ENCODE peak calls at places on chromosomes 13 and 19, in nine cellular contexts. S, I, T, A, Z, J, X, V and F are unnamed samples. For H3K36me3, the result is how much of the 10 kb centered on the place peaks cover.

GRCh38 chr19:39299404-39299803 is 3.2 kb downstream of the IFNL1 start:
- DNase-seq in S (no peak), I (peak), T (no peak), A (no peak), Z (no peak), J (no peak), X (no peak), V (no peak), F (no peak)

GRCh38 chr13:33299626-33300025 is 14.1 kb upstream of the STARD13 start:
- DNase-seq in S (no peak), I (no peak), T (no peak), A (no peak), Z (no peak), J (no peak), X (no peak), V (no peak), F (no peak)

GRCh38 chr19:18156841-18157464 is 4.0 kb downstream of the PIK3R2 start:
- DNase-seq in S (peak), I (no peak), T (peak), A (peak), Z (peak), J (no peak), X (no peak), V (peak), F (peak)

GRCh38 chr19:37990362-37990761 is 83.4 kb downstream of the SIPA1L3 start:
- DNase-seq in S (no peak), I (no peak), T (no peak), A (no peak), Z (no peak), J (no peak), X (no peak), V (peak), F (peak)

GRCh38 chr19:19372656-19373416 is 32.6 kb upstream of the GATAD2A start:
- DNase-seq in S (peak), I (peak), T (peak), A (no peak), Z (peak), J (no peak), X (no peak), V (peak), F (no peak)

GRCh38 chr19:39426170-39426569 is 9.6 kb downstream of the RPS16 start:
- DNase-seq in S (no peak), I (no peak), T (no peak), A (no peak), Z (no peak), J (no peak), X (no peak), V (no peak), F (no peak)

GRCh38 chr19:6489278-6490061 is 7.9 kb upstream of the DENND1C start:
- DNase-seq in S (no peak), I (peak), T (no peak), A (no peak), Z (no peak), J (no peak), X (no peak), V (no peak), F (no peak)

GRCh38 chr13:30872685-30873443 is 33.2 kb upstream of the MEDAG start:
- DNase-seq in S (peak), I (no peak), T (no peak), A (peak), Z (peak), J (peak), X (peak), V (no peak), F (peak)

GRCh38 chr19:12791345-12792047 is at the start of gene JUNB:
- DNase-seq in S (peak), I (peak), T (peak), A (peak), Z (peak), J (peak), X (no peak), V (peak), F (peak)

GRCh38 chr13:59982631-59983382 is 180.9 kb downstream of the DIAPH3 start:
- DNase-seq in S (peak), I (no peak), T (no peak), A (peak), Z (peak), J (no peak), X (no peak), V (no peak), F (no peak)

GRCh38 chr13:43266953-43267615 is 243.7 kb downstream of the DNAJC15 start:
- DNase-seq in S (no peak), I (no peak), T (no peak), A (no peak), Z (no peak), J (peak), X (peak), V (no peak), F (no peak)

GRCh38 chr13:113788413-113789135 is 29.5 kb downstream of the TMEM255B start:
- DNase-seq in S (no peak), I (no peak), T (no peak), A (no peak), Z (no peak), J (no peak), X (no peak), V (no peak), F (no peak)

GRCh38 chr13:113863511-113864302 is at the start of gene GAS6:
- DNase-seq in S (no peak), I (peak), T (no peak), A (no peak), Z (peak), J (peak), X (peak), V (peak), F (peak)

GRCh38 chr19:36213793-36214387 is 575 bp downstream of the ZNF565 start:
- DNase-seq in S (peak), I (no peak), T (no peak), A (peak), Z (peak), J (no peak), X (peak), V (peak), F (no peak)

GRCh38 chr19:10517361-10517759 is at the start of gene S1PR5:
- DNase-seq in S (no peak), I (no peak), T (no peak), A (no peak), Z (no peak), J (peak), X (no peak), V (no peak), F (no peak)

GRCh38 chr13:107743523-107743922 is 471.8 kb downstream of the LIG4 start:
- DNase-seq in S (peak), I (no peak), T (no peak), A (no peak), Z (no peak), J (no peak), X (no peak), V (peak), F (no peak)

GRCh38 chr19:56155124-56155687 is 14.1 kb downstream of the ZNF444 start:
- DNase-seq in S (no peak), I (no peak), T (no peak), A (no peak), Z (no peak), J (peak), X (no peak), V (no peak), F (no peak)

GRCh38 chr19:16714702-16715294 is 4.8 kb upstream of the NWD1 start:
- DNase-seq in S (peak), I (no peak), T (peak), A (peak), Z (peak), J (peak), X (peak), V (peak), F (peak)

GRCh38 chr13:47216176-47216822 is 319.4 kb upstream of the HTR2A start:
- DNase-seq in S (peak), I (peak), T (no peak), A (peak), Z (no peak), J (no peak), X (no peak), V (peak), F (peak)

GRCh38 chr13:99150575-99151370 is 49.9 kb upstream of the UBAC2 start:
- DNase-seq in S (peak), I (no peak), T (no peak), A (peak), Z (peak), J (no peak), X (no peak), V (peak), F (peak)

GRCh38 chr19:15544970-15545369 is 36.6 kb downstream of the CYP4F22 start:
- DNase-seq in S (no peak), I (no peak), T (no peak), A (no peak), Z (no peak), J (no peak), X (no peak), V (no peak), F (no peak)

GRCh38 chr19:16168465-16169081 is 4.8 kb downstream of the CIB3 start:
- DNase-seq in S (peak), I (no peak), T (no peak), A (peak), Z (no peak), J (no peak), X (no peak), V (peak), F (peak)

GRCh38 chr13:106187092-106187491 is 348.4 kb downstream of the EFNB2 start:
- DNase-seq in S (no peak), I (no peak), T (no peak), A (peak), Z (no peak), J (no peak), X (no peak), V (no peak), F (no peak)

GRCh38 chr13:75762066-75762937 is 126.2 kb downstream of the LMO7 start:
- DNase-seq in S (peak), I (peak), T (no peak), A (no peak), Z (peak), J (no peak), X (no peak), V (peak), F (peak)

GRCh38 chr13:110676057-110676510 is 29.8 kb downstream of the CARS2 start:
- DNase-seq in S (no peak), I (peak), T (no peak), A (no peak), Z (no peak), J (no peak), X (no peak), V (no peak), F (no peak)
- H2AFZ ChIP-seq in S (no peak), I (peak), T (no peak), A (no peak), Z (no peak), J (no peak), X (no peak), V (no peak), F (no peak)

DNA sequence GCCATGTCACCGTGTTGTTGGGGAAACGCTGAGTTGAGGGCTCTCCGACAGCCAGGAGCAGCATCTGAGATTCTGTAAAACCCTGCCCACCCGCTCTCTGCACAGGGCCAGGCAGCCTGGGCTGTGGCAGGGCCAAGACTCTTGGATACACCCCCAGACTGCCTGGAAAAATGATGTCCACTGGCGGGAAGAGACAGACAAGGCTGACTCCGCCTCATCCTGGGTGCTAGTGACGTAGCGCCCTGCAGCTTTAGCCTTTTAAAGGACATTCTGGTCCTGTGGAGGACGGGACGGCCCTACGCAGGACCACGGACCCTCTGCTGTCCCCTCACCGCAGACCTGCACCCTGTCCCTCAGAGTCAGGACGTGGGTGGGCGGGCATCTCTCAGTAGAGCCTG is 20.7 kb upstream of the LILRA2 start:
- DNase-seq in S (no peak), I (no peak), T (no peak), A (no peak), Z (no peak), J (no peak), X (no peak), V (no peak), F (no peak)
- H3K36me3 ChIP-seq in S (under half), I (under half), T (under half), A (under half), Z (under half), J (under half), X (under half), V (under half), F (under half)

GRCh38 chr19:57947419-57948134 is at the start of gene ZNF256:
- DNase-seq in S (peak), I (no peak), T (no peak), A (peak), Z (peak), J (peak), X (peak), V (peak), F (peak)
- H3K27ac ChIP-seq in S (peak), I (no peak), T (no peak), A (peak), Z (peak), J (no peak), X (no peak), V (no peak), F (peak)

DNA sequence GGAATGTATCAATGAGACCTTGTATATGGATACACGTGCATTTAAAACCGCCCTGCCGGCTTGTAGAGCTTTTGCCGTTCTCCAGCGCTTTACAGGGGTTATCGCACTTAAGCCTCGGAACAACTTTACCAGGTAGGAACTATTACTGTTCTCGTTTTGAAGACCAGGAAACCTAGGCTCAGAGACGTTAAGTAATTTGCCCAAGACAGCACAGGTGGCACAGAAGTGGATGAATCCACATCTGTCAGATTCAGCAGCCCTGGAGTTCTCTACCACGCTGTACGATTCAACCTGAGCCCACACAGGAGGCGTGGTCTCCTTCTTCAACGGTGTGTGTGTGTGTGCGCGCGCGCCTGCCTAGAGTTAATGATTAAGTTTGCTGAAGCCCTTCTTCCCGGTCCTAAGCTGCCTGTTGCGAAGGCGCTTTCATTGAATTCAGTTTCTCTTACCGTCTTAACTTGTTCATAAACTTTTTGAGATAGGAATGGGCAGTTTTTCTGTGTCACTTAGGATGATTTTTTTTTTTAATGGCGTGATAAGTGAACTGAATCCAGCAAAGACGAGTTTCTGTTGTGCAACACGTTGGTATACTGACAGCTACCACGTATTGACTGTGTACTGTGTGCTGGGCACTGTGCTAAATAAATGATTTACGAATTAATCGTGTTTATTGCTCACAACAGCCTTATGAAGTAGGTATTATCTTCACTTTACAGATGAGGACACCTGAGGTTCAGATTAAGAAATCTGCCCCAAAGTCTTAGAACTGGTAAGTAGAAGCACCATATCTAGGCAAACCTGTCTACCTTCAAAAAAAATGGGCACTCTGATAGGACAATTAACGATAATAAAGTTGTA is 67.4 kb downstream of the KCNRG start:
- DNase-seq in S (peak), I (peak), T (peak), A (peak), Z (peak), J (peak), X (peak), V (peak), F (peak)
- H2AFZ ChIP-seq in S (peak), I (peak), T (peak), A (peak), Z (peak), J (peak), X (peak), V (peak), F (peak)

GRCh38 chr19:34224996-34225658 is 29.2 kb upstream of the GARRE1 start:
- DNase-seq in S (peak), I (no peak), T (no peak), A (peak), Z (peak), J (no peak), X (no peak), V (peak), F (peak)
- H3K36me3 ChIP-seq in S (half or more), I (under half), T (half or more), A (half or more), Z (under half), J (under half), X (half or more), V (half or more), F (under half)

GRCh38 chr13:111422352-111422751 is 101.9 kb downstream of the TEX29 start:
- DNase-seq in S (no peak), I (no peak), T (no peak), A (no peak), Z (no peak), J (no peak), X (no peak), V (no peak), F (no peak)
- H3K27ac ChIP-seq in S (no peak), I (no peak), T (no peak), A (no peak), Z (no peak), J (no peak), X (no peak), V (no peak), F (no peak)

DNA sequence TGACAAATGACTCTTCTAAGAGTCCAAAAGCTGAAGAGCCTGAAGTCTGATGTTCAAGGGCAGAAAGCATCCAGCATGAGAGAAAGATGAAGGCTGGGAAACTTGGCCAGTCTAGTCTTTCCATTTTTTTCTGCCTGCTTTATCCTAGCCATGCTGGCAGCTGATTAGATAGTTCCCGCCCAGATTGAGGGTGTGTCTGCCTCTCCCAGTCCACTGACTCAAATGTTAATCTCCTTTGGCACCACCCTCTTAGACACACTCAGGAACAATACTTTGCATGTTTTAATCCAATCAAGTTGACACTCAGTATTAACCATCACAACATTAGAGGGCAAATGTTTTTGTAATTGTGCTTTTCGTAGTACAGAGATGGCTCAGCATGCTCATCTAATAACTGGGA is 267.5 kb upstream of the KLHL1 start:
- DNase-seq in S (no peak), I (no peak), T (no peak), A (no peak), Z (no peak), J (peak), X (no peak), V (no peak), F (no peak)
- H2AFZ ChIP-seq in S (no peak), I (no peak), T (no peak), A (no peak), Z (no peak), J (no peak), X (peak), V (no peak), F (no peak)

GRCh38 chr19:49795615-49796014 is 17.5 kb downstream of the FUZ start:
- DNase-seq in S (no peak), I (no peak), T (no peak), A (no peak), Z (no peak), J (no peak), X (no peak), V (no peak), F (no peak)
- H3K36me3 ChIP-seq in S (half or more), I (under half), T (under half), A (under half), Z (under half), J (under half), X (half or more), V (half or more), F (under half)

GRCh38 chr19:27779953-27780352 is 1433.0 kb downstream of the UQCRFS1 start:
- DNase-seq in S (no peak), I (no peak), T (no peak), A (no peak), Z (no peak), J (no peak), X (no peak), V (no peak), F (no peak)
- H3K27ac ChIP-seq in S (no peak), I (no peak), T (no peak), A (no peak), Z (no peak), J (no peak), X (no peak), V (no peak), F (no peak)

DNA sequence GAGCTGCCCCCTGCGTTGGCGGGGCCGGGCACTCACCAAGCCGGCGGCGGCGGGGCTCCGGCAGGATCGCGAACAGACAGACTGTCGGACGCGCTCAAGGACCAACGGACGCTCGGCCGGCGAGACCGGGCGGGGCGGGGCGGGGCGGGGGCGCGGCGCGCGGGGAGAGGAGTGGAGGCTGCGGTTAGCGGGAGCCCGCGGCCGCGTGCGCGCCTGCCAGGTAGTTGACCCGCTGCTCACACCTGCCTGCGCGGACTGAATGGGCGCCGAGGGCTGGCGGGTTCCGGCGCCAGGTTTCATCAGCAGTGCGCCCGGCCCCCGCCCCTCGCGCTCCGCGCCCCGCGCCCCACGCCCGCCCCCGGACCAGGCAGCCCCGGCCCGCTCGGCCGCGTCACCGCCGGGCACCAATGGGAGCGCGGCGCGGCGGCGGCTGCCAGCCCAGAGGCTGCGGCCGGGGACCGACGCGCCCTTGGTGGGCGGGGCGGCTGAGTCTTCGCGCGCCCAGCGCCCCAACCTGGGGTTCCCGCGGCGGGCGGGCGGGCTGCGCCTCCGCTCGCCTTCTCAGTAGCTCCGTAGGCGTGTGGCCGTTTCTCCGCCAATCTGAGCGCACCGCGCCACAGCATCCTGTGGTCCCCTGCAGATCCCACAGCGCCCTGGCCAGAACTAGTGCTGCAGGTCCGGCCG is at the start of gene SLC7A1:
- DNase-seq in S (peak), I (peak), T (peak), A (peak), Z (peak), J (peak), X (peak), V (peak), F (peak)
- H2AFZ ChIP-seq in S (peak), I (peak), T (peak), A (peak), Z (peak), J (peak), X (peak), V (peak), F (peak)